ENCODE peak calls at places on chromosomes 7 and 10, in five cellular contexts. V, F, E, Z and U are unnamed samples.

GRCh38 chr7:50266893-50267386 is 37.6 kb upstream of the IKZF1 start:
- DNase-seq in E (peak; percentile 64), F (no peak), Z (peak; percentile 84), V (no peak), U (no peak)

GRCh38 chr10:80382989-80383388 is 25.4 kb upstream of the PRXL2A start:
- DNase-seq in F (peak; percentile 49), V (peak; percentile 49), Z (peak; percentile 19), E (peak; percentile 57), U (peak; percentile 40)

GRCh38 chr10:81146436-81146835 is 608.7 kb downstream of the SH2D4B start:
- DNase-seq in Z (no peak), F (no peak), V (no peak), E (no peak), U (no peak)

GRCh38 chr10:89440262-89440661 is 25.9 kb downstream of the IFIT5 start:
- DNase-seq in V (no peak), F (no peak), E (no peak), Z (no peak), U (no peak)

GRCh38 chr7:17680026-17680425 is 260.3 kb downstream of the SNX13 start:
- DNase-seq in F (no peak), Z (no peak), E (no peak), V (no peak), U (no peak)

GRCh38 chr7:128875523-128875948 is 12.9 kb downstream of the ATP6V1F start:
- DNase-seq in V (no peak), Z (no peak), E (no peak), F (no peak), U (no peak)

GRCh38 chr7:117470777-117471176 is 9.0 kb upstream of the CFTR start:
- DNase-seq in V (no peak), E (no peak), F (no peak), Z (peak; percentile 61), U (no peak)

GRCh38 chr7:38535013-38535412 is 96.2 kb downstream of the AMPH start:
- DNase-seq in V (no peak), F (no peak), Z (no peak), E (no peak), U (no peak)

GRCh38 chr7:148694631-148695030 is 4.1 kb upstream of the CUL1 start:
- DNase-seq in F (no peak), V (no peak), Z (no peak), E (no peak), U (no peak)

GRCh38 chr10:77602231-77602912 is 35.2 kb downstream of the KCNMA1 start:
- DNase-seq in E (no peak), Z (no peak), F (no peak), V (no peak), U (no peak)

GRCh38 chr7:159104188-159105030 is 40.3 kb downstream of the VIPR2 start:
- DNase-seq in E (no peak), F (no peak), V (no peak), Z (no peak), U (no peak)

GRCh38 chr7:42978496-42978895 is 46.3 kb downstream of the MRPL32 start:
- DNase-seq in F (no peak), V (no peak), E (no peak), Z (no peak), U (no peak)

GRCh38 chr10:69614130-69614529 is 15.9 kb upstream of the FAM241B start:
- DNase-seq in E (no peak), Z (peak; percentile 5), F (no peak), V (no peak), U (no peak)

GRCh38 chr10:34236927-34237326 is 578.2 kb downstream of the PARD3 start:
- DNase-seq in F (no peak), E (no peak), V (no peak), Z (no peak), U (no peak)

GRCh38 chr7:149027560-149028345 is 552 bp downstream of the PDIA4 start:
- DNase-seq in E (no peak), Z (no peak), V (no peak), F (no peak), U (no peak)

GRCh38 chr10:36574212-36574611 is 551.2 kb upstream of the ANKRD30A start:
- DNase-seq in Z (no peak), V (no peak), E (no peak), F (no peak), U (no peak)

GRCh38 chr10:81018898-81019890 is 481.5 kb downstream of the SH2D4B start:
- DNase-seq in E (peak; percentile 17), V (peak; percentile 31), F (no peak), Z (no peak), U (peak; percentile 49)

GRCh38 chr10:123841115-123841514 is 50.5 kb downstream of the CPXM2 start:
- DNase-seq in E (no peak), V (no peak), Z (no peak), F (no peak), U (no peak)

GRCh38 chr7:111098011-111098925 is 7.3 kb downstream of the LRRN3 start:
- DNase-seq in E (peak; percentile 21), F (no peak), Z (no peak), V (peak; percentile 18), U (peak; percentile 20)

GRCh38 chr7:70808876-70809275 is 323.1 kb upstream of the GALNT17 start:
- DNase-seq in Z (no peak), E (no peak), F (no peak), V (no peak), U (no peak)

GRCh38 chr10:114874827-114875541 is 53.4 kb downstream of the FHIP2A start:
- DNase-seq in Z (no peak), F (peak; percentile 71), E (peak; percentile 14), V (no peak), U (peak; percentile 19)

GRCh38 chr10:14035506-14035905 is 295.2 kb downstream of the FRMD4A start:
- DNase-seq in F (no peak), E (no peak), V (no peak), Z (no peak), U (no peak)

GRCh38 chr10:14036233-14036632 is 294.5 kb downstream of the FRMD4A start:
- DNase-seq in V (no peak), E (no peak), Z (no peak), F (no peak), U (no peak)

GRCh38 chr10:14032406-14032998 is 298.2 kb downstream of the FRMD4A start:
- DNase-seq in Z (no peak), V (peak; percentile 2), F (peak; percentile 96), E (peak; percentile 67), U (no peak)
- TF ChIP-seq CEBPB in Z (no peak), V (no peak), F (no peak), E (no peak), U (no peak)

GRCh38 chr7:25239888-25240287 is 11.6 kb upstream of the NPVF start:
- DNase-seq in Z (no peak), E (no peak), F (no peak), V (no peak), U (no peak)

GRCh38 chr7:25240896-25241295 is 12.6 kb upstream of the NPVF start:
- DNase-seq in F (no peak), V (no peak), E (no peak), Z (no peak), U (no peak)

GRCh38 chr7:25240340-25240739 is 12.1 kb upstream of the NPVF start:
- DNase-seq in F (no peak), E (no peak), V (no peak), Z (no peak), U (no peak)

GRCh38 chr7:25238056-25238745 is 9.9 kb upstream of the NPVF start:
- DNase-seq in V (no peak), Z (no peak), F (no peak), E (no peak), U (no peak)

DNA sequence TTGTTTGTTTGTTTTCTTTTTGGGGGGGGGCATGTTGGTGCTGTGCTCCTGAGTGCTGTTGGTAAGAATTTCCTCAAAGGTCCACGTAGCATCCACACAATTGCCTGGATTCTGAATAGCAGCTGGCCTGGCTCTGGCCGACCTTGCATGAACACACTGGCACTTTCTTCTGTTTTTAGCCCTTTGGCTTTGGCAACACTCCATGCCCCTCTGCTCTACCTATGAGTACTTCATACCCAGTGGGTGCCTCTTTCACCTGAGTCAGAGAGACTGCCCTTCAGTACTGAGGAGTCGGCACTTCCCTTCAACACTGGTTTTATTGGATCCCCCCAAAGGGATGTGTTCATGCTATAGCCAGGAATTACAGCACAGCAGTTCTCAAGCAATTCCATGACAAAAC is 7.2 kb upstream of the NPVF start:
- DNase-seq in F (no peak), Z (no peak), V (no peak), E (no peak), U (no peak)
- TF ChIP-seq EZH2 in F (no peak), Z (no peak), V (no peak), E (no peak), U (no peak)

DNA sequence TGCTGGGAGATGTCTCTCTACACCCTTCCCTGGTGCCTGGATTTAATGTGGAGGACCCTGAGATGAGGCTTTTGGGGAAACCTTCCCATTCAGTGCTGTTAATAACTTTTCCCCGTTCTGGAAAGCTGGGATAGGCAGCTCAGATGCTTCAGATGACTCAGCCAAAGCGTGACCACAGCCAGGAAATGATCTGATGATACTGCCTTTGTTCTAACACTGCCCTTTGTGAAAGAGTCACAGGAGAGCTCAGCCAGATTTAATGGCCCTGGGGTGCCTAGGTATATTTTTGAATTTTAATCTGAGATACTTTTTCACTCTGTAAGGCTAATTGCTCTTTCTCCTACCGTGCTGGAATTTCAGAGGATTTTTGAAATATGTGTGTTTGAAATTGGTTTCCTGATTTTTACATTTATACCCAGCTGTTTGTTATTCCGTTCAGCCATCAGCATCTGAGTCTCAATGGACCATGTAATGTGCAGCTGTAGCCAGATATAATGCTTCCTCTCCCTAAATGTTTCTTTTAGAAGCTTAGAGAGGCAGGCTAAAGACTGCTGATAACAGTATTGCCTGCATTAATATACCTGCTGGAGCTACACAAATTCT is 17.7 kb downstream of the CELF2 start:
- DNase-seq in V (no peak), F (no peak), E (no peak), Z (no peak), U (no peak)
- TF ChIP-seq CEBPB in V (no peak), F (no peak), E (no peak), Z (no peak), U (no peak)

GRCh38 chr10:26216949-26217395 is 398 bp downstream of the GAD2 start:
- DNase-seq in V (no peak), Z (no peak), E (no peak), F (no peak), U (no peak)

GRCh38 chr10:26215923-26216576 is 524 bp upstream of the GAD2 start:
- DNase-seq in Z (no peak), V (no peak), E (no peak), F (peak; percentile 87), U (no peak)

GRCh38 chr10:26215534-26215922 is 1.0 kb upstream of the GAD2 start:
- DNase-seq in F (no peak), E (no peak), Z (no peak), V (no peak), U (no peak)

GRCh38 chr10:26217396-26218105 is 977 bp downstream of the GAD2 start:
- DNase-seq in F (peak; percentile 81), Z (no peak), V (no peak), E (no peak), U (no peak)

DNA sequence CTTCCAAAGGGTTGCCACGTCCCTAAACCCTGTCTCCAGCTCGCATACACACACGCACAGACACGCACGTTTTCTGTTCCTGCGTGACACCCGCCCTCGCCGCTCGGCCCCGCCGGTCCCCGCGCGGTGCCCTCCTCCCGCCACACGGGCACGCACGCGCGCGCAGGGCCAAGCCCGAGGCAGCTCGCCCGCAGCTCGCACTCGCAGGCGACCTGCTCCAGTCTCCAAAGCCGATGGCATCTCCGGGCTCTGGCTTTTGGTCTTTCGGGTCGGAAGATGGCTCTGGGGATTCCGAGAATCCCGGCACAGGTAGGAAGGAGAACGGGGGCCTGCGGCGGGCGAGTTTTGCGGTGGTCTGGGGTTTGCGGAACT is at the start of gene GAD2:
- DNase-seq in V (no peak), F (peak; percentile 66), E (no peak), Z (no peak), U (no peak)
- TF ChIP-seq EZH2 in V (no peak), F (no peak), E (no peak), Z (no peak), U (no peak)

GRCh38 chr7:106757846-106758245 is 96.9 kb upstream of the CCDC71L start:
- DNase-seq in Z (no peak), F (no peak), E (no peak), V (no peak), U (no peak)
- TF ChIP-seq CEBPB in Z (no peak), F (no peak), E (no peak), V (no peak), U (no peak)